ENCODE peak calls at places on chromosomes 6 and 20, in four cellular contexts. N is foreskin fibroblast, W is A549, H is progenitor cell of endocrine pancreas. J is an unnamed sample.

GRCh38 chr20:38631155-38632022 is 29.8 kb downstream of the ARHGAP40 start:
- DNase-seq in W (no peak), N (no peak), H (no peak), J (no peak)

GRCh38 chr6:57262491-57262890 is 40.4 kb upstream of the RAB23 start:
- DNase-seq in N (peak), W (no peak), H (no peak), J (no peak)

GRCh38 chr6:154491567-154492470 is 18.7 kb downstream of the CNKSR3 start:
- DNase-seq in N (peak), H (no peak), W (no peak), J (no peak)

GRCh38 chr6:111714403-111715270 is 109.0 kb upstream of the TRAF3IP2 start:
- DNase-seq in N (no peak), W (no peak), H (no peak), J (no peak)

GRCh38 chr20:46545077-46545826 is 5.2 kb downstream of the OCSTAMP start:
- DNase-seq in W (no peak), H (no peak), N (no peak), J (no peak)

GRCh38 chr6:138988469-138988834 is 399 bp upstream of the REPS1 start:
- DNase-seq in N (peak), H (no peak), W (peak), J (no peak)

GRCh38 chr6:17839526-17839925 is 132.8 kb upstream of the NUP153 start:
- DNase-seq in N (no peak), W (no peak), H (no peak), J (no peak)

GRCh38 chr6:116012471-116012949 is 48.2 kb downstream of the FRK start:
- DNase-seq in W (no peak), H (no peak), N (peak), J (no peak)

GRCh38 chr6:110075406-110075805 is 97.3 kb downstream of the GPR6 start:
- DNase-seq in H (no peak), N (no peak), W (no peak), J (no peak)

GRCh38 chr20:56373942-56374341 is 15.2 kb downstream of the FAM210B start:
- DNase-seq in N (peak), H (no peak), W (peak), J (no peak)

GRCh38 chr20:23870461-23870860 is 9.1 kb downstream of the CST5 start:
- DNase-seq in W (no peak), H (no peak), N (no peak), J (no peak)

GRCh38 chr20:13221673-13222318 is 722 bp downstream of the ISM1 start:
- DNase-seq in W (peak), N (peak), H (peak), J (peak)

GRCh38 chr6:81808834-81809598 is 56.5 kb upstream of the TENT5A start:
- DNase-seq in H (no peak), N (no peak), W (no peak), J (no peak)

GRCh38 chr6:137913996-137914529 is 47.0 kb downstream of the TNFAIP3 start:
- DNase-seq in W (no peak), H (no peak), N (no peak), J (no peak)

GRCh38 chr6:128327890-128328289 is 192.5 kb downstream of the PTPRK start:
- DNase-seq in N (peak), W (peak), H (no peak), J (peak)

GRCh38 chr6:49906511-49906910 is 40.2 kb upstream of the CRISP1 start:
- DNase-seq in W (no peak), N (no peak), H (no peak), J (no peak)

GRCh38 chr6:32662099-32662498 is 4.4 kb downstream of the HLA-DQB1 start:
- DNase-seq in H (no peak), W (no peak), N (no peak), J (no peak)

GRCh38 chr20:4091332-4092135 is 76.2 kb upstream of the RNF24 start:
- DNase-seq in H (peak), W (peak), N (no peak), J (peak)

GRCh38 chr20:44402391-44403193 is 47.1 kb downstream of the HNF4A start:
- DNase-seq in W (no peak), H (no peak), N (no peak), J (no peak)

GRCh38 chr20:44399446-44399845 is 43.9 kb downstream of the HNF4A start:
- DNase-seq in W (no peak), N (no peak), H (no peak), J (no peak)

GRCh38 chr20:44401770-44402390 is 46.4 kb downstream of the HNF4A start:
- DNase-seq in W (no peak), N (no peak), H (no peak), J (no peak)

GRCh38 chr20:44401052-44401769 is 45.7 kb downstream of the HNF4A start:
- DNase-seq in N (no peak), W (no peak), H (no peak), J (no peak)

GRCh38 chr20:44400671-44401051 is 45.2 kb downstream of the HNF4A start:
- DNase-seq in W (no peak), H (no peak), N (no peak), J (no peak)
- TF ChIP-seq CTCF in W (no peak), H (no peak), N (no peak), J (no peak)

DNA sequence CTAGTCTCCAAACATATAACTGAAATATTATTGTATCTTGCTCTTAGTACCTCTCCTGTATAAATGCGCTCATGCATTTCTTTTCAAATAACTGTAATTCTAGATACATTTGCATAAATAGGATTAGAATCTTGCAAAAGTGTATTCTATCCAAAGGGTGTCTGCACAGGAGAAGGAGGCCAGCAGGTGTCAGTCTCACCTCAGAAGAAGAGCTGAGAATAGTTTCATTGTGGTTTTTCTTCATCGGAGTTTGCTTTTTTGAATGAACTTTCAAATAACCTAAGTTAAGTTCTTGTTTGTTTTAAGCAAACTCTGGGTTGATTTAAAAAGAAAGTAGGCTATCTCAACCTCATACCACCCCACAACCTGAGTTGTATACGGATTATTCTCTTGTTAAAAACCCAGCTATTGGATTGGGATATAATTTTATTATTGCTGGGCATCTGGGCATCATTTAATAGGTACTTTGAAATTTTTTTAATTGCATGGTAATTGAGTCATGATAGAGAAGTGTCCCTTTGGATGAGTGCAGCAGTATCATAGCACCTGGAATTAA is 125.0 kb upstream of the MLIP start:
- DNase-seq in H (peak), W (peak), N (peak), J (peak)
- TF ChIP-seq CTCF in H (peak), W (peak), N (peak), J (peak)

DNA sequence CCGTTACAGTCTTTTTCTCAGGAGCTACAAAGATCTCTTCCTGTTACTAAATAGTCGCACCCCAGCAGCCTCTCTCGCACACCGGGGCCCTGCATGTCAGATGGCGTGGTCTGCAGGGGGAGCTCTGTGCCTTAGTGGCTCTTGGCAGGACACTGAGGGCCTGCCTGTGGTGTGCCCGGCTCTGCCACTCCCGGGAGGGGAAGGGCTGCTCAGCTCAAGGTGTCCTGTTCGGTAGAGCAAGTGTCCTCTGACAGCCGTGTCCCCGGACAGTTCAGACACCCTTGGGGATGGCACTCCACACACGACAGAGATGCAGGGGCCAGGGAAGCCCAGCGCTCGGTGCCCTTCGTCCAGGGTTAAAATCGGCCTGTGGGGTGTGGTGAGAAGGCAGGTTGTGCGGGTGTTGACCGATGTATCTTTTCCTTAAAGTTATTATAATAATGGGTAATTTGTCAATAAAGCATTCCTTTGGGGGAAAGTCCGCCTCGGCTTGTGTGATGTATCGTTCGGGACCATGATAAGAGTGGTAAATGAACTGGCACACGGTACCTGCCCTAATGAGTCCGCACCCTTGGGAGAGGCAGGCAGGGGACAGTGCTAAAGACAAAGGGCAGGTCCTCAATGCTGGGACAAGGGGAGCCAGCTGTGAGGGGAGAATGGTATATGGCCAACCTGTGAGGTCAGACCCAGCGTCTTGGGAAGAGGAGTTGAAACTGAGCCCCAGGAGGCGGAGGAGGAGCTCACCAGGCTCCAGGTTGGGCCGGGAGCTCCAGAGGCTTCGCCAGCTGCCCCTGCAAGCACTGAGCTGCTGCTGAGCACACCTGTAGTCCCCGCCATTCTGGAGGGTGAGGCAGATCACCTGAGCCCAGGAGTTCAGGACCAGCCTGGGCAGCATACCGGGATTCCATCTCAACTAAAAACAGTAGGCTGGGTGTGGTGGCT is 3.6 kb upstream of the DNAJC5 start:
- DNase-seq in N (no peak), W (no peak), H (no peak), J (no peak)
- TF ChIP-seq CTCF in N (no peak), W (no peak), H (no peak), J (no peak)

DNA sequence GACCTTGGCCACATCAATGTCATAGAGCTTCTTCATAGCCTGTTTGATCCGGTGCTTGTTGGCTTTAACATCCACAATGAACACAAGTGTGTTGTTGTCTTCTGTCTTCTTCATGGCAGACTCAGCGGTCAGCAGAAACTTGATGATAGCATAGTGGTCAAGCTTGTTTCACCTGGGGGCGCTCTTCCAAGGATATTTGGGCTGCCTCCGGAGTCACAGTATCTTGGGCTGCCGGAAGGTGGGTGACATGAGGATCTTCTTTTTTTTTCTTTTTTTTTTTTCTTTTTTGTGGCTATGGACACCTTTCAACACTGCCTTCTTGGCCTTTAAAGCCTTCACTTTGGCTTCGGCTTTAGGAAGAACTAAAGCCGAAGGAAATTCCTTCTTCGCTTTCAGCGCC is 244.6 kb downstream of the GJA1 start:
- DNase-seq in W (no peak), H (no peak), N (no peak), J (no peak)
- TF ChIP-seq CTCF in W (no peak), H (no peak), N (no peak), J (no peak)

DNA sequence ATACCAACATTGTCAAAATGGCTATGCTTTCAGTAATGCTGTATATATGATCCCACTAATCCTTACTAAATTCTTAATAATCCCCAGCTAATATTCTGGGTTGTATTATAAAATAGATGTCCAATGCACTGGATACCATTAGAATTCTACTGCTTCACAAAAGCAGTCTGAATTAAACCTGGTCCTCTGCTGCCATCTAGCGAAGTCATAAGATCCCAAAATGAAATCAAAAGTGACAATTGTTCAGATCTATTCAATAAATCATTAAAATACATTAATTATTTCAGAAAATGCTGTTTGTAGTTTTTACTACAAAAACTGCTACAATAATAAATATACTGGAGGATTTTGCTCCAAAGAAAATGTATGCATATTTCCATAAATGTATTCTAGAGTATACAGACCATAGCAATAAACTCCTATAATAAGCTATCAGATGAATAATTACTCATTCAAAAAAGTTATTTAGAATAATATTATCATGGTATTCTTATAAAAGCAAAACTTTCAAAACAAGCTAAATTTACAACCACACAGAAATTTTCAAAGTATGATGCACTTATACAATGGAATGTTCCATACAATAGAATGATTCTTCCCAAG is 92.6 kb downstream of the RNGTT start:
- DNase-seq in W (peak), N (peak), H (no peak), J (peak)
- TF ChIP-seq CTCF in W (peak), N (peak), H (peak), J (peak)

DNA sequence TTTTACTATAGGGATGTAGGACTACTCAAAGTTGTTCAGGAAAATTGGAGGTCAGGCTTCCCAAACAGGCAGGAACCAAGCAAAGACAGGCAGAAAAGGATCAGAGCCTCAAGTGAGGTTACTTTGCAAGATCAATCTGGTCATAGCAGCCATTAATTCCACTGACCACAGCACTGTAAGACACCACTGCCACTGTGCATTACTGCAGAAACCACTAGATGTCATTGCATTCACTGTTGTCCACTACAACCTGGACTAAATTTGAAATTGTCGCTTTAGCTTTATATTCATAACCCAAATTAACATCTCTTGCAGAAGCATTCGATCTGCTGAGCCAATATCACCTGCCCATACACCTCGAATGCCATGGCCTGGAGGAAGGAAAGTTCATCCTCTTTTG is 126.9 kb upstream of the UFL1 start:
- DNase-seq in H (no peak), W (peak), N (no peak), J (no peak)
- TF ChIP-seq CTCF in H (peak), W (no peak), N (no peak), J (no peak)

DNA sequence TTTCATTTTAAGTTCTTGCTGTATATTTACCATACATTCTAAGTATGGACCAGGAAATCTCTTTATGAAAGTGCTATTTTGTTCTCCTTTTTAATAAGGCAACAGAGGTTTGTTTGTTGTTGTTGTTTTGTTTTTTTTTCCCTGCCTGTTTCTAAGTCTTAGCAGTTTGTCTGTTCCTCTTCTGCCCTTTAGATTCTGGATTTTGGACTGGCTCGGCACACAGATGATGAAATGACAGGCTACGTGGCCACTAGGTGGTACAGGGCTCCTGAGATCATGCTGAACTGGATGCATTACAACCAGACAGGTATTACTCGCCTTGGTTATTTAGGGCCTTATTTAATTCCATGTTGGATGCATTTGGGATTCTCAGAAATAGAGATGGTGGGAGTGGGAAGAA is 48.0 kb downstream of the MAPK14 start:
- DNase-seq in W (peak), N (no peak), H (no peak), J (no peak)
- TF ChIP-seq CTCF in W (peak), N (peak), H (peak), J (no peak)

J was measured in GM13976.